ENCODE peak calls at places on chromosome 4, in nine cellular contexts. H is bronchial epithelial cell; A is brain microvascular endothelial cell; S is K562; D is CD8-positive, alpha-beta T cell; Y is dorsolateral prefrontal cortex; C is Caco-2; R is kidney epithelial cell; E is heart right ventricle. X is an unnamed sample. For H3K27me3, the result is how much of the 10 kb centered on the place peaks cover.

GRCh38 chr4:99117876-99118693 is 26.0 kb downstream of the ADH4 start:
- DNase-seq in H (peak), A (no peak), S (no peak), D (no peak), Y (no peak), C (no peak), R (no peak), E (no peak), X (peak)

GRCh38 chr4:23856630-23857029 is 33.2 kb downstream of the PPARGC1A start:
- DNase-seq in H (no peak), A (no peak), S (no peak), D (no peak), Y (no peak), C (no peak), R (no peak), E (peak), X (no peak)

GRCh38 chr4:33134366-33134765 is 2414.2 kb downstream of the PCDH7 start:
- DNase-seq in H (no peak), A (no peak), S (no peak), D (no peak), Y (no peak), C (no peak), R (no peak), E (no peak), X (no peak)

GRCh38 chr4:165631208-165631894 is 241.7 kb upstream of the TLL1 start:
- DNase-seq in H (peak), A (no peak), S (no peak), D (no peak), Y (no peak), C (no peak), R (no peak), E (no peak), X (no peak)

GRCh38 chr4:120517966-120518365 is 404.6 kb downstream of the PRDM5 start:
- DNase-seq in H (peak), A (peak), S (no peak), D (no peak), Y (no peak), C (peak), R (peak), E (no peak), X (peak)

GRCh38 chr4:79900182-79900581 is 172.8 kb downstream of the ANTXR2 start:
- DNase-seq in H (no peak), A (no peak), S (no peak), D (no peak), Y (no peak), C (no peak), R (no peak), E (no peak), X (no peak)

GRCh38 chr4:70718811-70719604 is 2.8 kb upstream of the RUFY3 start:
- DNase-seq in H (peak), A (no peak), S (no peak), D (no peak), Y (no peak), C (peak), R (no peak), E (no peak), X (no peak)

GRCh38 chr4:128162434-128162833 is 101.3 kb downstream of the LARP1B start:
- DNase-seq in H (peak), A (no peak), S (no peak), D (no peak), Y (no peak), C (no peak), R (no peak), E (no peak), X (no peak)

GRCh38 chr4:2799444-2799911 is 6.6 kb downstream of the SH3BP2 start:
- DNase-seq in H (no peak), A (no peak), S (no peak), D (peak), Y (no peak), C (no peak), R (no peak), E (peak), X (no peak)

GRCh38 chr4:138521809-138522208 is 279.7 kb upstream of the SLC7A11 start:
- DNase-seq in H (no peak), A (no peak), S (no peak), D (no peak), Y (no peak), C (no peak), R (no peak), E (no peak), X (no peak)

GRCh38 chr4:6364146-6364545 is 94.5 kb downstream of the WFS1 start:
- DNase-seq in H (no peak), A (no peak), S (no peak), D (no peak), Y (no peak), C (no peak), R (no peak), E (no peak), X (no peak)

GRCh38 chr4:155953151-155954117 is at the start of gene CTSO:
- DNase-seq in H (peak), A (peak), S (peak), D (peak), Y (peak), C (peak), R (peak), E (peak), X (peak)

GRCh38 chr4:113026556-113026955 is 22.9 kb upstream of the ANK2 start:
- DNase-seq in H (peak), A (peak), S (no peak), D (no peak), Y (no peak), C (no peak), R (peak), E (no peak), X (no peak)

GRCh38 chr4:122334828-122335227 is 44.0 kb upstream of the ADAD1 start:
- DNase-seq in H (no peak), A (no peak), S (no peak), D (no peak), Y (no peak), C (no peak), R (no peak), E (no peak), X (no peak)

GRCh38 chr4:159447296-159447695 is 344.4 kb downstream of the RAPGEF2 start:
- DNase-seq in H (no peak), A (no peak), S (no peak), D (no peak), Y (no peak), C (no peak), R (no peak), E (no peak), X (no peak)

GRCh38 chr4:38170380-38170779 is 210.2 kb downstream of the PTTG2 start:
- DNase-seq in H (no peak), A (no peak), S (no peak), D (no peak), Y (no peak), C (no peak), R (no peak), E (no peak), X (no peak)

GRCh38 chr4:172311682-172312081 is 498.5 kb downstream of the GALNTL6 start:
- DNase-seq in H (no peak), A (no peak), S (no peak), D (no peak), Y (no peak), C (no peak), R (no peak), E (no peak), X (no peak)

GRCh38 chr4:88033309-88033708 is 25.9 kb downstream of the PKD2 start:
- DNase-seq in H (peak), A (peak), S (peak), D (peak), Y (no peak), C (peak), R (no peak), E (no peak), X (peak)

GRCh38 chr4:114037981-114038380 is 58.5 kb upstream of the ARSJ start:
- DNase-seq in H (no peak), A (no peak), S (no peak), D (no peak), Y (no peak), C (no peak), R (no peak), E (no peak), X (no peak)

GRCh38 chr4:154491341-154491679 is 289 bp downstream of the DCHS2 start:
- DNase-seq in H (peak), A (no peak), S (no peak), D (no peak), Y (no peak), C (no peak), R (no peak), E (no peak), X (peak)

GRCh38 chr4:81682492-81682891 is 210.8 kb upstream of the RASGEF1B start:
- DNase-seq in H (no peak), A (no peak), S (no peak), D (no peak), Y (no peak), C (no peak), R (no peak), E (no peak), X (no peak)

GRCh38 chr4:180710643-180711337 is 1532.4 kb upstream of the TENM3 start:
- DNase-seq in H (no peak), A (no peak), S (no peak), D (no peak), Y (no peak), C (no peak), R (no peak), E (no peak), X (no peak)

GRCh38 chr4:28536124-28536523 is 1675.5 kb downstream of the STIM2 start:
- DNase-seq in H (no peak), A (no peak), S (no peak), D (no peak), Y (no peak), C (no peak), R (no peak), E (no peak), X (no peak)

GRCh38 chr4:66655505-66655904 is 889.8 kb downstream of the CENPC start:
- DNase-seq in H (no peak), A (no peak), S (no peak), D (no peak), Y (no peak), C (no peak), R (no peak), E (no peak), X (no peak)

GRCh38 chr4:102196221-102196620 is 149.1 kb downstream of the SLC39A8 start:
- DNase-seq in H (peak), A (peak), S (no peak), D (no peak), Y (no peak), C (no peak), R (no peak), E (no peak), X (no peak)

GRCh38 chr4:57424231-57424897 is 314.2 kb upstream of the IGFBP7 start:
- DNase-seq in H (peak), A (peak), S (no peak), D (no peak), Y (peak), C (no peak), R (peak), E (no peak), X (no peak)

GRCh38 chr4:3773552-3774001 is 7.4 kb downstream of the ADRA2C start:
- DNase-seq in H (no peak), A (no peak), S (no peak), D (no peak), Y (no peak), C (no peak), R (no peak), E (no peak), X (no peak)

GRCh38 chr4:80407246-80407645 is 71.7 kb downstream of the CFAP299 start:
- DNase-seq in H (no peak), A (peak), S (no peak), D (no peak), Y (no peak), C (no peak), R (no peak), E (no peak), X (no peak)

GRCh38 chr4:101349346-101350064 is 2.2 kb upstream of the PPP3CA start:
- DNase-seq in H (peak), A (no peak), S (no peak), D (no peak), Y (peak), C (no peak), R (no peak), E (peak), X (no peak)

GRCh38 chr4:74944354-74944793 is 11.5 kb downstream of the PARM1 start:
- DNase-seq in H (no peak), A (no peak), S (no peak), D (no peak), Y (no peak), C (no peak), R (no peak), E (no peak), X (no peak)

GRCh38 chr4:7395635-7396034 is 39.1 kb downstream of the PSAPL1 start:
- DNase-seq in H (no peak), A (no peak), S (no peak), D (no peak), Y (peak), C (no peak), R (no peak), E (no peak), X (no peak)

GRCh38 chr4:6674500-6675149 is 19.1 kb upstream of the S100P start:
- DNase-seq in H (peak), A (peak), S (peak), D (peak), Y (no peak), C (peak), R (no peak), E (no peak), X (peak)

GRCh38 chr4:38154681-38155588 is 194.7 kb downstream of the PTTG2 start:
- DNase-seq in H (peak), A (no peak), S (no peak), D (peak), Y (no peak), C (no peak), R (no peak), E (peak), X (no peak)

GRCh38 chr4:3121110-3121509 is 46.6 kb downstream of the HTT start:
- DNase-seq in H (no peak), A (no peak), S (no peak), D (no peak), Y (no peak), C (no peak), R (no peak), E (no peak), X (no peak)

GRCh38 chr4:47145630-47146029 is 114.3 kb downstream of the GABRB1 start:
- DNase-seq in H (peak), A (peak), S (no peak), D (no peak), Y (no peak), C (peak), R (peak), E (no peak), X (peak)

GRCh38 chr4:141021397-141022194 is 111.7 kb downstream of the RNF150 start:
- DNase-seq in H (no peak), A (no peak), S (no peak), D (no peak), Y (no peak), C (no peak), R (no peak), E (no peak), X (no peak)

GRCh38 chr4:8113611-8114343 is 44.8 kb downstream of the ABLIM2 start:
- DNase-seq in H (no peak), A (no peak), S (no peak), D (no peak), Y (no peak), C (no peak), R (no peak), E (no peak), X (no peak)

GRCh38 chr4:184203300-184203699 is 14.4 kb downstream of the ENPP6 start:
- DNase-seq in H (no peak), A (no peak), S (no peak), D (no peak), Y (no peak), C (no peak), R (no peak), E (no peak), X (no peak)

GRCh38 chr4:137530176-137530575 is 2.1 kb downstream of the PCDH18 start:
- DNase-seq in H (no peak), A (peak), S (no peak), D (no peak), Y (no peak), C (no peak), R (no peak), E (no peak), X (no peak)

GRCh38 chr4:16667464-16667863 is 231.0 kb downstream of the LDB2 start:
- DNase-seq in H (peak), A (peak), S (no peak), D (no peak), Y (no peak), C (no peak), R (no peak), E (no peak), X (no peak)

DNA sequence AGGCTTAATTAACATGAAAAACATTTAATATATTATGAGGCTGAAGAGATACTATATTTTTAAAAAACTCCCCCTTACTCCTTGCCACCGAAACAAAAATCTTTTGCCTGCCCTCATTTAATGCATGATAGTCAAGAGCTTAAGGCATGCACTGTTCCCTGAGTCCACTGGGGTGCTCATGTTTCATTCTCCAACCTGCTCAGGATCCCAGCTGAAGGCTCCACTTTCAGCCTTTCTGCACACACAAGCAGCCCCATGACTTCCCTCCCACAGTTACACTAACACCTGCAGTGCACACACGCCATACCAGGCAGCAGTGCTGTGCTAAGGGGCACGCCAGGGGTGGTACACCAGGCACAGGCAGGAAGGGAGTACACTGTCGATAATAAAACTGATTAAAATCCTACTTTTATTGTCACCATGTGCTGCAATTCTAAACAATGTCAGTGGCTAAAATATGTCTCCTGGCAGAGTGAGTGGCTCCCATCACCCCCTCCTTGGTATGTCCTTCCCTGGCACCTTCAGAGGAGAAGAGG is 385.2 kb downstream of the BMPR1B start:
- DNase-seq in H (no peak), A (no peak), S (no peak), D (no peak), Y (no peak), C (no peak), R (no peak), E (no peak), X (no peak)
- TF ChIP-seq CTCF in H (no peak), A (no peak), S (no peak), D (no peak), Y (no peak), C (no peak), R (no peak), E (no peak), X (no peak)

GRCh38 chr4:1518997-1519700 is 112.9 kb upstream of the NKX1-1 start:
- DNase-seq in H (no peak), A (no peak), S (no peak), D (no peak), Y (no peak), C (no peak), R (no peak), E (peak), X (no peak)

GRCh38 chr4:1522606-1523005 is 116.4 kb upstream of the NKX1-1 start:
- DNase-seq in H (no peak), A (no peak), S (no peak), D (no peak), Y (no peak), C (no peak), R (no peak), E (peak), X (no peak)

GRCh38 chr4:1521821-1522361 is 115.6 kb upstream of the NKX1-1 start:
- DNase-seq in H (no peak), A (no peak), S (no peak), D (no peak), Y (no peak), C (no peak), R (no peak), E (peak), X (no peak)

GRCh38 chr4:1517592-1518411 is 111.6 kb upstream of the NKX1-1 start:
- DNase-seq in H (no peak), A (no peak), S (no peak), D (no peak), Y (no peak), C (no peak), R (no peak), E (peak), X (no peak)

GRCh38 chr4:1520145-1520661 is 114.0 kb upstream of the NKX1-1 start:
- DNase-seq in H (no peak), A (no peak), S (peak), D (no peak), Y (no peak), C (no peak), R (no peak), E (peak), X (no peak)
- H3K27me3 ChIP-seq in H (under half), A (under half), S (under half), D (under half), Y (half or more), C (under half), R (half or more), E (half or more), X (under half)

DNA sequence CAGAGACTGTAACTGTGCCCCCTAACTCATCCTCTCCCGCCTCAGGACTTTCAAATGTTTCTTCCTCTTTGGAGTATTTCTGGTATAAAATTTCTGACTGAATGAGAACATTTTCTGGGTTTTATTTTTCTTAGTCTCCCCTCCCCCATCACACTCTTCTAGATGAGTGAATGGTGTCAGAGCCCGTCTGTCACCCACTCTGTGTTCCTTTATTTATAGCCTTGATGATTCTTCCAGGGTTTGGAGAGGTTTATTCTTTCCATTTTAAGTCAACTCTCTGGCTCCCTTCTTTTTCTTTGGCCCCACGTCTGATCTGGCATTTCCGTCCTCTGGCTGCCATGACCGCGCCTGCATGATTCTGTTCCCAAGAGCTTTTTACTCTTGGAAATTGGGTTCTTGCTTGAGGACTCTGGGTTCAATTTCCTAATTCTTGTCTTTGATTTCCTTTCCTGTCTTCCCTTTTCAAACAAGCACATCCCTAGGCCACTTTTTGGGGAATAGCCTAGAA is 128.8 kb downstream of the NSUN7 start:
- DNase-seq in H (no peak), A (no peak), S (no peak), D (no peak), Y (no peak), C (no peak), R (no peak), E (no peak), X (no peak)
- TF ChIP-seq CTCF in H (no peak), A (no peak), S (no peak), D (no peak), Y (no peak), C (no peak), R (no peak), E (no peak), X (no peak)

GRCh38 chr4:42396361-42397255 is 680 bp upstream of the SHISA3 start:
- DNase-seq in H (no peak), A (no peak), S (no peak), D (no peak), Y (no peak), C (no peak), R (no peak), E (no peak), X (no peak)

GRCh38 chr4:42395595-42395994 is 1.7 kb upstream of the SHISA3 start:
- DNase-seq in H (no peak), A (no peak), S (no peak), D (no peak), Y (no peak), C (no peak), R (no peak), E (no peak), X (no peak)

GRCh38 chr4:42398448-42399355 is 1.4 kb downstream of the SHISA3 start:
- DNase-seq in H (no peak), A (no peak), S (no peak), D (no peak), Y (no peak), C (no peak), R (no peak), E (no peak), X (peak)

GRCh38 chr4:42397635-42398447 is 553 bp downstream of the SHISA3 start:
- DNase-seq in H (no peak), A (no peak), S (no peak), D (no peak), Y (no peak), C (no peak), R (no peak), E (peak), X (peak)

GRCh38 chr4:42397256-42397634 is at the start of gene SHISA3:
- DNase-seq in H (peak), A (no peak), S (no peak), D (no peak), Y (no peak), C (peak), R (no peak), E (peak), X (peak)
- H3K27me3 ChIP-seq in H (under half), A (under half), S (under half), D (under half), Y (half or more), C (under half), R (under half), E (under half), X (half or more)

DNA sequence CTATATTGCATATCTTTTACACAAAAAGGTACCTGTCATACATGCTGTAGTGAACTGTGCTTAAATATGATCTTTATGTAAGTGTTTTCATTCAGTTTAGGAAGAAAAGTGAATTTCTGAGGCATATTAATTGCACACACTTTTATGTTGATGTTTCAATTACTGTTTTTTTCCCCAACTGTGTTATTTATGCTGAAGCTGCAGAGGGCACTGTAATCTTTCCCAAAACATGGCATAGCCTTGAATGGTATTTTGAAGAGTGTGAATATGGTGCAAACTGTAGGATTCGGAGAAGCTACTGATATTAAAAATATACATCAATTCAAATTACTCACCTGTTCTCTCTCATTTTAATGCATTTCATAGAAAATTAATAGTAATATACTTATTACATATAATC is 6.0 kb upstream of the CENPE start:
- DNase-seq in H (peak), A (no peak), S (no peak), D (no peak), Y (no peak), C (no peak), R (no peak), E (no peak), X (peak)
- TF ChIP-seq CTCF in H (peak), A (peak), S (peak), D (no peak), Y (peak), C (peak), R (peak), E (no peak), X (peak)

GRCh38 chr4:133146574-133147198 is 2.4 kb upstream of the PCDH10 start:
- DNase-seq in H (peak), A (peak), S (no peak), D (no peak), Y (peak), C (peak), R (no peak), E (peak), X (peak)
- H3K27me3 ChIP-seq in H (under half), A (under half), S (under half), D (under half), Y (under half), C (under half), R (under half), E (half or more), X (under half)